ENCODE peak calls at places on chromosome 11, in eight cellular contexts. Y is left ventricle myocardium inferior, K is LoVo, L is left ventricle myocardium superior, M is HEK293T, F is activated gamma-delta T cell, V is ACHN, C is substantia nigra. N is an unnamed sample.

GRCh38 chr11:130916910-130917309 is 631 bp upstream of the SNX19 start:
- DNase-seq in Y (no peak), K (no peak), L (no peak), M (no peak), F (no peak), V (no peak), C (no peak), N (no peak)

GRCh38 chr11:108494182-108494581 is 4.0 kb downstream of the POGLUT3 start:
- DNase-seq in Y (no peak), K (no peak), L (no peak), M (no peak), F (no peak), V (no peak), C (no peak), N (no peak)

GRCh38 chr11:115104851-115105453 is 399.3 kb downstream of the CADM1 start:
- DNase-seq in Y (no peak), K (no peak), L (no peak), M (no peak), F (no peak), V (no peak), C (no peak), N (no peak)

GRCh38 chr11:125025968-125026367 is 37.1 kb upstream of the SLC37A2 start:
- DNase-seq in Y (no peak), K (no peak), L (no peak), M (no peak), F (no peak), V (no peak), C (no peak), N (no peak)

GRCh38 chr11:120224386-120224785 is 13.6 kb downstream of the OAF start:
- DNase-seq in Y (no peak), K (no peak), L (peak), M (no peak), F (no peak), V (no peak), C (no peak), N (no peak)

GRCh38 chr11:94151311-94151710 is 22.7 kb downstream of the PANX1 start:
- DNase-seq in Y (no peak), K (no peak), L (no peak), M (no peak), F (no peak), V (no peak), C (no peak), N (no peak)

GRCh38 chr11:97460091-97460490 is 1070.3 kb downstream of the JRKL start:
- DNase-seq in Y (no peak), K (no peak), L (no peak), M (no peak), F (no peak), V (no peak), C (no peak), N (no peak)

GRCh38 chr11:125425601-125426000 is 70.5 kb downstream of the FEZ1 start:
- DNase-seq in Y (peak), K (no peak), L (peak), M (no peak), F (no peak), V (no peak), C (no peak), N (no peak)

GRCh38 chr11:130451261-130452019 is 3.0 kb downstream of the ADAMTS15 start:
- DNase-seq in Y (peak), K (no peak), L (peak), M (no peak), F (no peak), V (peak), C (no peak), N (no peak)